ENCODE peak calls at places on chromosomes 1 and 21, in ten cellular contexts. A is tibial nerve, M is thyroid gland, T is breast epithelium, I is ovary, P is K562, Z is esophagus squamous epithelium, Y is prostate gland, N is spleen, D is endothelial cell of umbilical vein. C is an unnamed sample. For H3K4me1, the result is how much of the 10 kb centered on the place peaks cover.

GRCh38 chr1:8712413-8713229 is 104.8 kb downstream of the RERE start:
- DNase-seq in N (no peak), P (no peak), I (no peak), M (no peak), T (no peak), Z (no peak), Y (no peak), D (peak), A (no peak), C (peak)

GRCh38 chr1:145690587-145691558 is 16.3 kb downstream of the PDZK1 start:
- DNase-seq in N (no peak), A (no peak), I (no peak), Y (peak), D (peak), P (no peak), T (peak), Z (no peak), M (peak), C (peak)

GRCh38 chr1:221718391-221719277 is 23.3 kb downstream of the DUSP10 start:
- DNase-seq in I (no peak), Z (no peak), D (peak), M (no peak), Y (no peak), A (no peak), P (no peak), T (no peak), N (no peak), C (peak)

GRCh38 chr1:71427066-71427465 is 346.2 kb upstream of the ZRANB2 start:
- DNase-seq in Y (no peak), I (no peak), T (no peak), P (no peak), M (no peak), D (no peak), A (no peak), N (no peak), Z (no peak), C (no peak)

GRCh38 chr1:165892935-165893334 is 65.5 kb downstream of the UCK2 start:
- DNase-seq in I (no peak), T (no peak), P (no peak), Z (no peak), Y (no peak), D (no peak), A (no peak), N (no peak), M (no peak), C (no peak)

GRCh38 chr1:32250893-32251716 is at the start of gene LCK:
- DNase-seq in A (no peak), Z (no peak), T (no peak), D (no peak), N (peak), Y (no peak), M (no peak), P (no peak), I (no peak), C (no peak)

GRCh38 chr1:192977089-192977706 is 82.0 kb downstream of the UCHL5 start:
- DNase-seq in D (no peak), T (no peak), Y (no peak), A (no peak), M (no peak), N (no peak), P (peak), Z (no peak), I (no peak), C (no peak)

GRCh38 chr21:35323947-35324346 is 274.8 kb upstream of the RUNX1 start:
- DNase-seq in Z (no peak), P (no peak), A (no peak), Y (no peak), M (peak), D (no peak), T (no peak), I (peak), N (no peak), C (no peak)

GRCh38 chr1:184622136-184622823 is 132.4 kb downstream of the EDEM3 start:
- DNase-seq in M (peak), T (peak), Z (no peak), I (peak), Y (peak), N (no peak), A (peak), P (no peak), D (peak), C (peak)

GRCh38 chr1:5099558-5099957 is 445.1 kb downstream of the AJAP1 start:
- DNase-seq in N (no peak), A (no peak), Y (peak), Z (no peak), D (no peak), P (no peak), I (no peak), T (no peak), M (no peak), C (no peak)

GRCh38 chr21:38957575-38958340 is 152.0 kb downstream of the ETS2 start:
- DNase-seq in N (no peak), Y (no peak), T (no peak), Z (no peak), I (no peak), P (no peak), A (no peak), D (no peak), M (no peak), C (no peak)

GRCh38 chr1:152761609-152762213 is 3.9 kb downstream of the KPRP start:
- DNase-seq in T (no peak), P (no peak), I (no peak), Y (no peak), N (no peak), D (no peak), Z (no peak), M (no peak), A (no peak), C (no peak)

GRCh38 chr1:29499101-29499650 is 262.9 kb downstream of the PTPRU start:
- DNase-seq in M (no peak), P (no peak), N (peak), I (no peak), T (no peak), Z (no peak), D (no peak), Y (no peak), A (no peak), C (no peak)

GRCh38 chr1:3243304-3243703 is 174.3 kb downstream of the PRDM16 start:
- DNase-seq in T (no peak), N (no peak), I (no peak), Y (no peak), A (no peak), P (no peak), M (no peak), D (no peak), Z (no peak), C (no peak)

DNA sequence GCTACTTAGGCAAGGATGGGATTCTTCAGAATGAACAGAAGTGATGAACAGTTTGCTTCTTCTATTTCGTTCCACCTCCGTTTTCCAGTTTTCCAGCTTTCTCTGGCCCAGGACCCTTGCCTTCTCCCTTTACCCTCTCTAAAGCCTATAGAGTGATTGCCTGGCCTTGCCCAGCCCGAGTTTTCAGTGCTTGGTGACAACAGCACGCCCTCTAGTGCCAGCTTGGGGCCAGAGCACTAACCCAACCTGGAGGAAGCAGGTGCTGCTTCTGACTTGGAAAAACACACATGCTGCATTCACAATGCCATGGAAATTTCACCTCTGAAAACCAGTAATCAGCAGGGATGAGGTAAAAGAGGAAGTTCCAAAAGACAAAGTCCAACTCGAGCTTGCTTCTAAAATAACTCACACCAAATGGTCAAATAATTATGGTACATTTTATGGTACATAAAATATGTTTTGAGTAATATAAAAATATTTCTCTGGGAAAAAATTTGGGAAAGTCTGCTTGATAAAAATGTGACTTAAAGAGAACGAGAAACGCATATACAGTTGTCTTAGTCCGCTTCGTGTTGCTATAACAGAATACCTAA is 26.1 kb downstream of the UBE2T start:
- DNase-seq in T (peak), I (peak), Z (no peak), N (peak), D (peak), P (peak), A (peak), Y (peak), M (peak), C (peak)
- H3K4me1 ChIP-seq in T (under half), I (under half), Z (under half), N (under half), D (under half), P (under half), A (under half), Y (under half), M (under half), C (under half)

DNA sequence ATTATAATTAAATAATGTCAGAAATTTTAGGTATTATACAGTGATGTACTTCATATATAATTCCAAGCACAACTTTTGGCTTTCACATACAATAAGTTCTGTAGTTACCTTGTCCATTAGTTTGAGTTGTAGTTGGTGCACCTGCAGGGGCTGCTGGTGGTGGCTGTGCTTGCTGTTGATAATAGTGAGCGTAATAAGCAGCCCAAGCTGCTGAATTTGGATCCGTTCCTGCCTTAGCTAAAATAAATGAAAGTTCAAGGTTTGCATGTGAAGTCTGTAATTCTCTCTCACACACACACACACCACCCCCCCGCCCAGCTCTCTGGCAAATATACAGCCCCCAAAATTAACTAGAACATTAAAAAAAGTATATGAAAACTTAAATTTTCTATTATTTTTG is 22.4 kb downstream of the FUBP1 start:
- DNase-seq in N (no peak), P (no peak), A (no peak), Z (no peak), M (no peak), I (no peak), Y (no peak), T (no peak), D (no peak), C (no peak)
- TF ChIP-seq POLR2A in N (no peak), P (no peak), A (no peak), Z (no peak), M (no peak), I (no peak), Y (no peak), T (no peak), D (no peak), C (no peak)

GRCh38 chr21:43359081-43359822 is 67.7 kb downstream of the SIK1 start:
- DNase-seq in N (no peak), T (no peak), M (no peak), P (no peak), A (no peak), Z (no peak), Y (no peak), I (no peak), D (no peak), C (no peak)

GRCh38 chr21:43354666-43355065 is 72.3 kb downstream of the SIK1 start:
- DNase-seq in D (no peak), N (no peak), I (no peak), P (no peak), A (no peak), M (no peak), T (no peak), Y (no peak), Z (no peak), C (no peak)

GRCh38 chr21:43360441-43361126 is 66.3 kb downstream of the SIK1 start:
- DNase-seq in A (no peak), Y (no peak), Z (no peak), M (no peak), P (no peak), D (no peak), I (no peak), T (no peak), N (no peak), C (no peak)

GRCh38 chr21:43355925-43356289 is 71.0 kb downstream of the SIK1 start:
- DNase-seq in Z (no peak), Y (no peak), T (no peak), M (no peak), I (no peak), N (no peak), P (peak), A (no peak), D (no peak), C (no peak)

GRCh38 chr21:43357708-43358430 is 69.1 kb downstream of the SIK1 start:
- DNase-seq in T (no peak), N (no peak), Z (no peak), D (no peak), M (no peak), P (no peak), Y (no peak), I (no peak), A (no peak), C (no peak)
- H3K4me1 ChIP-seq in T (under half), N (under half), Z (under half), D (under half), M (under half), P (under half), Y (under half), I (under half), A (under half), C (under half)

GRCh38 chr1:108140177-108140576 is 60.0 kb downstream of the SLC25A24 start:
- DNase-seq in M (no peak), D (no peak), P (peak), N (no peak), Y (no peak), T (no peak), I (no peak), A (no peak), Z (no peak), C (no peak)

GRCh38 chr1:108142773-108143394 is 57.3 kb downstream of the SLC25A24 start:
- DNase-seq in N (no peak), I (no peak), Y (no peak), D (peak), P (peak), T (no peak), M (no peak), A (no peak), Z (no peak), C (peak)

GRCh38 chr1:108142258-108142657 is 57.9 kb downstream of the SLC25A24 start:
- DNase-seq in D (no peak), Y (no peak), Z (no peak), N (no peak), P (no peak), I (no peak), A (no peak), M (no peak), T (no peak), C (no peak)

DNA sequence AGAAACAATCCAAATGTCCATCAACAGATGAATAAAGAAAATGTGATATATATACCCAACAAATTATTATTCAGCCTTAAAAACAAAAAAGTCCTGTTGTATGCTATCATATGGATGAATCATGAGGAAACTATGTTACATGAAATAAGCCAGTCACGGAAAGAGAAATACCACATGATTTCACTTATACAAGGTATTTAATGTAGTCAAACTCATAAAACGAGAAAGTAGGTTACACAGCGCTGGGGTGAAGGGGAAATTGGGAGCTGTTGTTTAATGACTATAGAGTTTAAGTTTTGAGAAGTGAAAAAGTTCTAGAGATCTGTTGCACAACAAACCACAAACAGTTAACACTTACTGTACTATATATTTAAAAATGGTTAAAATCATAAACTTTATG is 58.5 kb downstream of the SLC25A24 start:
- DNase-seq in Y (no peak), P (no peak), M (no peak), A (no peak), D (no peak), I (no peak), Z (no peak), T (no peak), N (no peak), C (peak)
- TF ChIP-seq POLR2A in Y (no peak), P (no peak), M (no peak), A (no peak), D (no peak), I (no peak), Z (no peak), T (no peak), N (no peak), C (no peak)

DNA sequence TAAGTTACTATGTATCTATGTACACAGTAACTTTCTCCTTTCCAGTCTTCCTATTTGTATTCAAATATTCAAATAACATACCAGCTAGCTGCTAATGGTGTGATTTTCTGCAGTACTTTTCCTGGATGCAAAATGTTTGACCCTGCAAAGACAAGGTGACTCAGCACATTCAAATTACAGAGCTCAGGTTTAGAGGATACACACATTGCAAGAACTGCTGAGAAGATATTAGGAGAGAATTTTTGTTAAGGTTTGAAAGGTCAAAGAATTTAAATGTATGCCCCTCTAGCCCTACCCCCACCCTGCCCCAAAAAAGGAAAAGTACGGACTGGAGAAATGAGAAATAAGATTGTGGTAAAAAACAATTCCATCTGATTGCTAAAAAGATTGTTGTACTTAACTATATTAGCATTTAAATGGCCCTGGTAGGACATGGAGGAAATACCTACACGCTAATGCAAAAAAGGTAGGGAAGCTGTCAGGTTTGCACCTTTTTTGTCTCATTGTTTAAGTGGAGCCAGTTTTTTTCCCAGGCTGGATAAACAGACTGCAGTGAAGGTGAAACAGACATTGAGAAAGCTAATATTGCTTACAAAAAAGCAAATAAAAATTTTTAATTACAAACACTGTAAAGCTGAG is 45.6 kb downstream of the ZNF281 start:
- DNase-seq in P (peak), I (no peak), M (no peak), D (peak), Y (no peak), T (no peak), A (no peak), N (no peak), Z (no peak), C (peak)
- H3K4me1 ChIP-seq in P (under half), I (under half), M (under half), D (under half), Y (under half), T (under half), A (under half), N (under half), Z (under half), C (under half)

GRCh38 chr1:109277434-109278204 is 5.3 kb downstream of the PSRC1 start:
- DNase-seq in Y (peak), Z (peak), D (peak), I (peak), A (peak), P (peak), N (peak), M (peak), T (no peak), C (peak)
- TF ChIP-seq POLR2A in Y (peak), Z (no peak), D (no peak), I (no peak), A (peak), P (no peak), N (no peak), M (no peak), T (no peak), C (no peak)

DNA sequence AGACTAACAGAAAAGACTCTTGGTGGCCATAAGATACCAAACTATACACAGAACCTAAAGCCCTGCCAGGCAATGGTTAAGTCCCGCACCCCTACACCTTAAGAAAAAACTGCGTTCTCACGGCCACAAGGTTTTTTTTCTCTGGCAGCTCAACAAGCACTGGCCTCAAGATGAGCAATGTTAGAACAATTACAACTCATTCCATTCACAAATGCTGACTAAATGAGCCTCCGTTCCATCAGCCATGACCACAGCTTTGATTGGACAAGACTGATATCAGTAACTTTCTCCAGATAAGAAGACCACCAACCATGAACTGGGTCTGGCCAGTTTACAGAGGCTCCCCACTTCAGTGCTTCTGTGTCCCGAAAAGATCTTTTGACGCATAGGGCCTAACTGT is 31.9 kb downstream of the SEC16B start:
- DNase-seq in Z (no peak), A (no peak), I (no peak), D (no peak), P (no peak), T (no peak), Y (no peak), N (no peak), M (no peak), C (peak)
- H3K4me1 ChIP-seq in Z (under half), A (under half), I (under half), D (under half), P (under half), T (under half), Y (under half), N (under half), M (under half), C (under half)

DNA sequence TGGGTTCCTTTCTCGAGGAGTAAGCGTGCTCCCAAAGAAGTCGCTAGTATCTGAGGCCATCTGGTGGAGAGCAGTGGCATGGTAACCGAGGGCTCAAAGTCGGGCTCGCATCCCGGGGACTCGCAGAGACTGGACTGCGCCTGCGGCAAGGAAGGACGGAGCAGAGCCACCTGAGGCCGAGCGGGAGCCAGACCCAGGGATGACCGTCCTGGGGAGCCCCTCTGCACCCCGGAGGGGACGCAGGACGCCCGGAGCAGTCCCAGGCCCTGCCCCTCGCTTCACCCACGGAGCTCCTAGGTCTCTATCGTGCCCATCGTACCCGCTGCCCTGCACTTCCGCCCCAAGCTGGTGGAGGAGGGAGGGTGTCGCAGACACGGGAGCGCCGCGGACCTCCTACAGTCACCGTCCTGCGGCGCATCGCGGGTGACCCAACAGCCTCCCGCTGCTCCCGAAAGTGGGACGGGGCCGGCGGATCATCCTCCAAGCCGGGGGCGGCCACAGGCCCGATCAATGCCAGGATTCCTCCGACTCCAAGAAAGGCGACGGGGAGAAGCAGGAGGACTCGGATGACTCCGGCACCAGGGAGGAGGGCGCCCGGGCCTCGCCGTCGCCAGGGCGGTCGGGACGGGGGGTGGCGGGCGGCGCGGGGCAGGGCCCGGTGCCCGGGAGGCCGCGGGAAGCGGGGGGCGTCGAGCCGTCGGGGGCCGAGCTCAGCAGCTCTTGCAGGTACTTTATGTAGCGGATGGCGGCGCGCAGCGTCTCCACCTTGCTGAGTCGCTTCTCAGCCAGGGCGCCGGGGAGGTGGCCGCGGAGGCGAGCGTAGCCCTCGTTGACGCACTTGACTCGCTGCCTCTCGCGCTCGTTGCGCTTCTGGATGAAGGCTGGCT is 2.3 kb upstream of the CACNA1S start:
- DNase-seq in Y (peak), D (peak), T (peak), A (peak), P (peak), N (peak), I (peak), Z (peak), M (peak), C (peak)
- TF ChIP-seq POLR2A in Y (peak), D (no peak), T (no peak), A (no peak), P (no peak), N (no peak), I (peak), Z (no peak), M (no peak), C (no peak)